ENCODE peak calls at places on chromosomes 16 and 17, in nine cellular contexts. K is RWPE1, E is choroid plexus epithelial cell, R is ascending aorta, W is Caco-2, H is Panc1, Y is heart left ventricle, X is neural progenitor cell, J is osteoblast. M is an unnamed sample.

GRCh38 chr16:57345021-57345420 is 13.6 kb upstream of the CCL22 start:
- DNase-seq in E (no peak), R (no peak), H (no peak), Y (no peak), J (no peak), W (no peak), K (no peak), X (no peak), M (no peak)

GRCh38 chr17:60641810-60642220 is 35.8 kb upstream of the BCAS3 start:
- DNase-seq in X (peak; percentile 78), W (peak; percentile 76), Y (peak; percentile 78), E (peak; percentile 94), J (peak; percentile 85), H (peak; percentile 27), K (peak; percentile 46), R (peak; percentile 74), M (no peak)

GRCh38 chr17:75547091-75547490 is 21.6 kb downstream of the LLGL2 start:
- DNase-seq in J (no peak), K (no peak), E (no peak), W (no peak), R (no peak), H (no peak), X (no peak), Y (no peak), M (no peak)

GRCh38 chr17:915416-916201 is 64.0 kb downstream of the NXN start:
- DNase-seq in W (no peak), J (peak; percentile 76), X (peak; percentile 49), R (no peak), K (no peak), Y (peak; percentile 61), H (no peak), E (peak; percentile 42), M (no peak)

GRCh38 chr17:67528751-67529436 is 151.8 kb downstream of the PITPNC1 start:
- DNase-seq in W (no peak), H (peak; percentile 13), E (peak; percentile 73), Y (peak; percentile 66), R (peak; percentile 80), K (peak; percentile 84), X (peak; percentile 84), J (peak; percentile 96), M (peak; percentile 94)

GRCh38 chr17:35001549-35001948 is 21.2 kb downstream of the LIG3 start:
- DNase-seq in R (no peak), W (no peak), K (no peak), H (no peak), X (no peak), J (no peak), Y (no peak), E (no peak), M (no peak)

GRCh38 chr16:83701494-83701893 is 106.3 kb upstream of the HSBP1 start:
- DNase-seq in J (peak; percentile 58), W (peak; percentile 63), H (no peak), K (peak; percentile 26), R (no peak), E (peak; percentile 68), X (peak; percentile 86), Y (peak; percentile 22), M (no peak)

GRCh38 chr17:64028874-64029464 is 8.5 kb upstream of the ICAM2 start:
- DNase-seq in W (peak; percentile 59), X (peak; percentile 72), J (peak; percentile 69), R (peak; percentile 71), K (peak; percentile 74), H (no peak), Y (peak; percentile 60), E (peak; percentile 83), M (no peak)

GRCh38 chr17:44556854-44557606 is at the start of gene FZD2:
- DNase-seq in Y (peak; percentile 89), H (no peak), E (peak; percentile 99), J (peak; percentile 100), R (peak; percentile 96), W (peak; percentile 93), X (peak; percentile 98), K (peak; percentile 97), M (peak; percentile 95)

GRCh38 chr16:844638-845348 is 44.3 kb upstream of the GNG13 start:
- DNase-seq in K (no peak), J (peak; percentile 73), W (no peak), X (no peak), H (no peak), Y (no peak), R (no peak), E (no peak), M (no peak)

GRCh38 chr17:48546187-48546923 is 1.4 kb upstream of the HOXB2 start:
- DNase-seq in Y (no peak), J (no peak), X (peak; percentile 64), K (no peak), H (no peak), R (no peak), W (no peak), E (no peak), M (no peak)

GRCh38 chr17:82388922-82389283 is 17.3 kb downstream of the UTS2R start:
- DNase-seq in Y (no peak), H (no peak), K (no peak), X (no peak), J (no peak), R (no peak), W (no peak), E (no peak), M (no peak)

GRCh38 chr17:82386881-82387498 is 15.4 kb downstream of the UTS2R start:
- DNase-seq in R (no peak), X (no peak), Y (no peak), W (no peak), H (no peak), K (no peak), E (no peak), J (no peak), M (no peak)

GRCh38 chr17:82389379-82389778 is 17.8 kb downstream of the UTS2R start:
- DNase-seq in H (no peak), J (no peak), E (no peak), X (no peak), Y (no peak), R (no peak), K (no peak), W (no peak), M (no peak)

GRCh38 chr17:82387577-82388106 is 16.1 kb downstream of the UTS2R start:
- DNase-seq in Y (no peak), W (no peak), E (no peak), J (peak; percentile 69), K (no peak), X (no peak), H (no peak), R (no peak), M (no peak)

GRCh38 chr17:82388223-82388921 is 16.8 kb downstream of the UTS2R start:
- DNase-seq in H (no peak), W (no peak), Y (no peak), E (no peak), R (no peak), X (peak; percentile 39), K (no peak), J (peak; percentile 82), M (no peak)
- TF ChIP-seq CTCF in H (no peak), W (no peak), Y (no peak), E (no peak), R (no peak), X (peak; percentile 8), K (no peak), J (no peak), M (no peak)

DNA sequence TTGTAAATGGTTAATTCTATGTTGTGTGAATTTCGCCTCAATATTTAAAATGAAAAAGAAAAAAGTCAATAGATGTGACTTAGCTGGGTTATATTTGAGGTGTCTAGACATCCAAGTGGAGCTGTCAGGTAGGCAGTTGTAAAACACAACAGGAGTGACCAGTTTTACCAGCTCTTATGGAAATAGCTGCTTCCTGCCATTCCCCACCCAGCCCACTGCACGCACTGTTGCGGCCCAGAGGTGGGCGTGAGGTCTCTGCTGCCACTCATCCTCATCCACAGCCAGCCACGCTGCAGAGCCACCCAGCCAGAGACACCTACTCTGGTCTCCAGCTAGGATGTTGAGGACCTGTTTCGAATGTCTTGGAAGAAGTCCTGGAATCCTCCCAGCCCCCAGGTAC is 3.4 kb upstream of the CARD14 start:
- DNase-seq in E (no peak), K (no peak), X (no peak), H (no peak), J (no peak), R (no peak), W (peak; percentile 48), Y (no peak), M (no peak)
- TF ChIP-seq CTCF in E (no peak), K (no peak), X (no peak), H (no peak), J (no peak), R (no peak), W (no peak), Y (no peak), M (no peak)

GRCh38 chr16:30378236-30379164 is 3.9 kb downstream of the SEPTIN1 start:
- DNase-seq in K (peak; percentile 98), W (peak; percentile 97), E (peak; percentile 99), X (peak; percentile 100), J (peak; percentile 100), R (peak; percentile 100), Y (peak; percentile 99), H (no peak), M (peak; percentile 100)
- TF ChIP-seq CTCF in K (no peak), W (no peak), E (peak; percentile 47), X (peak; percentile 30), J (peak; percentile 30), R (no peak), Y (peak; percentile 11), H (no peak), M (peak; percentile 66)

GRCh38 chr17:40499551-40500189 is 1.8 kb downstream of the TNS4 start:
- DNase-seq in X (peak; percentile 77), Y (peak; percentile 88), E (peak; percentile 69), W (peak; percentile 55), R (peak; percentile 92), K (no peak), H (no peak), J (peak; percentile 93), M (peak; percentile 96)
- TF ChIP-seq CTCF in X (no peak), Y (peak; percentile 31), E (peak; percentile 3), W (no peak), R (no peak), K (no peak), H (no peak), J (no peak), M (peak; percentile 35)

DNA sequence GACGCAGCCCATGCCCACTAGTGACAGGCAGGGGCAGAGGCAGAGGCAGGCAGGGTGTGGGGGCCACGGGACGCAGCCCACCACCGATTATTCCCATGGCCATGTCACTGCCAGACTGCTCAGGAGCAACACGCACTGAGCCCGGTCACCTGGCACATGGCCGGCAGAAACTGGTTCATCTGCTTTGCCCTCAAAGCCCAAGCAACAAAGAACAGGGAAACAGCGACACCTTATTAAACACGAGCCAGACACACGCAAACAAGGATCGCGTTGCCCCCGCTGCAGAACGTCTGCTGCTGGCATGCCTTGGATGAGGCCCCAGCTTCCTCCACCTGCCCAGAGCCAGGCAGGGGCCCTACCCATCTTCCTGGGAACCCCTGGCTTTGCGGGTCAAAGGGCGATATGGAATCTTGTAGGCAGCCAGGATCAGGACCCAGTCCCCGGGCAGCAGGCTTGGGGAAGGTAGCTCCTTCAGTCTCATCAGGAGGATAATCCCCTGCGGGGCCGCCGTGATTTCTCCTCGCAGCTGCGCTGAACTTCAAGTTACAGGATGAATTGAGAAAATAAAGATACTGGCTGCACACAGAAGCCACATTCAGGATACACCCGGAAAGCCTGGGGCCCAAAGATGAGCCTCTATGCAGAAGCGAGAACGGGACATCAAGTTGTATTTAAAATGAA is 4.8 kb downstream of the TBC1D16 start:
- DNase-seq in J (peak; percentile 4), H (no peak), W (no peak), E (no peak), R (no peak), X (no peak), Y (no peak), K (no peak), M (no peak)
- TF ChIP-seq CTCF in J (no peak), H (no peak), W (no peak), E (no peak), R (no peak), X (no peak), Y (no peak), K (no peak), M (no peak)

GRCh38 chr16:11101695-11102522 is 154.1 kb downstream of the SOCS1 start:
- DNase-seq in X (no peak), E (peak; percentile 81), R (no peak), J (no peak), K (no peak), H (no peak), Y (no peak), W (no peak), M (peak; percentile 0)
- TF ChIP-seq CTCF in X (no peak), E (peak; percentile 41), R (no peak), J (no peak), K (no peak), H (no peak), Y (peak; percentile 21), W (no peak), M (peak; percentile 52)